ENCODE peak calls at places on chromosomes 11 and 22, in five cellular contexts. Y is tibial nerve, X is right lobe of liver, V is Peyer's patch, O is prostate gland. T is an unnamed sample. For H3K4me1, the result is how much of the 10 kb centered on the place peaks cover.

GRCh38 chr11:102476812-102477211 is 24.2 kb upstream of the TMEM123 start:
- DNase-seq in Y (no peak), X (peak), V (peak), O (peak), T (no peak)

GRCh38 chr11:74672956-74673895 is 58.0 kb downstream of the CHRDL2 start:
- DNase-seq in Y (no peak), X (no peak), V (peak), O (no peak), T (peak)

GRCh38 chr22:41768420-41768819 is 32.1 kb upstream of the CCDC134 start:
- DNase-seq in Y (no peak), X (no peak), V (no peak), O (no peak), T (no peak)

GRCh38 chr22:30305519-30305905 is 16.2 kb upstream of the CASTOR1 start:
- DNase-seq in Y (peak), X (peak), V (peak), O (no peak), T (peak)

GRCh38 chr11:64665381-64665780 is 57.6 kb downstream of the NRXN2 start:
- DNase-seq in Y (no peak), X (no peak), V (no peak), O (no peak), T (no peak)

GRCh38 chr11:93196816-93197382 is 892 bp downstream of the SLC36A4 start:
- DNase-seq in Y (no peak), X (no peak), V (no peak), O (no peak), T (no peak)

GRCh38 chr11:64876835-64877341 is 1.5 kb downstream of the EHD1 start:
- DNase-seq in Y (no peak), X (peak), V (peak), O (peak), T (no peak)

GRCh38 chr11:128232588-128232987 is 354.8 kb downstream of the ETS1 start:
- DNase-seq in Y (no peak), X (no peak), V (no peak), O (no peak), T (no peak)

GRCh38 chr11:44776840-44777536 is 50.2 kb downstream of the TSPAN18 start:
- DNase-seq in Y (no peak), X (no peak), V (no peak), O (no peak), T (no peak)

GRCh38 chr22:26798433-26799065 is 141.2 kb downstream of the MIAT start:
- DNase-seq in Y (no peak), X (no peak), V (no peak), O (peak), T (no peak)

GRCh38 chr11:7575841-7576451 is 62.1 kb downstream of the PPFIBP2 start:
- DNase-seq in Y (no peak), X (no peak), V (peak), O (peak), T (peak)

GRCh38 chr11:77642228-77642627 is 4.6 kb upstream of the CLNS1A start:
- DNase-seq in Y (no peak), X (no peak), V (no peak), O (no peak), T (no peak)

GRCh38 chr11:77636738-77637344 is 753 bp downstream of the CLNS1A start:
- DNase-seq in Y (no peak), X (no peak), V (no peak), O (no peak), T (no peak)

GRCh38 chr11:77633856-77634425 is 3.7 kb downstream of the CLNS1A start:
- DNase-seq in Y (no peak), X (peak), V (no peak), O (no peak), T (no peak)

GRCh38 chr11:77634724-77635123 is 2.9 kb downstream of the CLNS1A start:
- DNase-seq in Y (no peak), X (no peak), V (no peak), O (no peak), T (no peak)

DNA sequence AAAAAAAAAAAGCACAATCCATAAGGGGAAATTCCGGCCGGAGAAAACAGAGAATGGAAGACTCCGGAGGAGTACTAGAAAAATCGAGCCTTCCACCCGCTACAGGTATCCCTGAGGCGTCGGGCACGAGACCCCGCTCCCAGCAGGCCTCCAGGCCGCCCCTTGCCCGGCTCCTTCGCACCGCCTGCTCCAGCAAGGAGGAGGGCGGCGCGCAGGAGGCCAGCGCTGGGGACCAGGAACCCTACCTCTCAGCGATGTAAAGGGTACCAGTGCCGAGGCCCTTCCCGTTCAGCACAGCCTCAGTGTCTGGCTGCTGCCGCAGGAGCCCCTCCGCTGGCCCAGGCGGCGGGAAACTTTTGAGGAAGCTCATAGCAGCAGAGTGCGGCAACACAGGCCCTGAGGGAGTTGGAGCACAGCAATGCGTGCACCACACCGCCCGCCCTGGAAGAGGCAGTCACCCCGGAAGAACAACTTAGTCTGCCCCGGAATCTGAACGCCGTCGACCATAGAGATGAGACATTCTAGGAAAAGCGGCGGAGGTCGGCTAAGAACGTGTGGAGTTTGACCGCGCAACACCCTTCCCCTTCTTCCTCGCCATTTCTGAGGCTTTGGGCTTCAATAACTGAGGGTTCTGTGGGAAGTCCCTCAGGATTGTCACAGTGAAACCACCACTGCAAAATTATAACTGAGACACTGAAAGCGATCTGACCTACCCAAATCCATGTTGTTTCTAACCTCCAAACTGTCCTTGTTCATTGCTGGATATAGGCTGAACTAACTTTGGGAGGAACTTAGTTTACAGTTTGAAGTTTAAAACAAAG is at the start of gene CLNS1A:
- DNase-seq in Y (peak), X (peak), V (peak), O (peak), T (peak)
- TF ChIP-seq CTCF in Y (no peak), X (no peak), V (no peak), O (no peak), T (no peak)

GRCh38 chr11:33689089-33689488 is 11.5 kb downstream of the C11orf91 start:
- DNase-seq in Y (no peak), X (no peak), V (no peak), O (no peak), T (no peak)
- H3K27ac ChIP-seq in Y (no peak), X (no peak), V (peak), O (no peak), T (peak)

GRCh38 chr11:57311109-57311936 is 13.4 kb downstream of the TNKS1BP1 start:
- DNase-seq in Y (peak), X (peak), V (peak), O (peak), T (peak)
- H3K4me1 ChIP-seq in Y (half or more), X (under half), V (half or more), O (under half), T (half or more)

GRCh38 chr11:85171648-85172257 is 455.4 kb downstream of the DLG2 start:
- DNase-seq in Y (no peak), X (no peak), V (no peak), O (no peak), T (no peak)
- TF ChIP-seq CTCF in Y (no peak), X (no peak), V (no peak), O (no peak), T (no peak)

DNA sequence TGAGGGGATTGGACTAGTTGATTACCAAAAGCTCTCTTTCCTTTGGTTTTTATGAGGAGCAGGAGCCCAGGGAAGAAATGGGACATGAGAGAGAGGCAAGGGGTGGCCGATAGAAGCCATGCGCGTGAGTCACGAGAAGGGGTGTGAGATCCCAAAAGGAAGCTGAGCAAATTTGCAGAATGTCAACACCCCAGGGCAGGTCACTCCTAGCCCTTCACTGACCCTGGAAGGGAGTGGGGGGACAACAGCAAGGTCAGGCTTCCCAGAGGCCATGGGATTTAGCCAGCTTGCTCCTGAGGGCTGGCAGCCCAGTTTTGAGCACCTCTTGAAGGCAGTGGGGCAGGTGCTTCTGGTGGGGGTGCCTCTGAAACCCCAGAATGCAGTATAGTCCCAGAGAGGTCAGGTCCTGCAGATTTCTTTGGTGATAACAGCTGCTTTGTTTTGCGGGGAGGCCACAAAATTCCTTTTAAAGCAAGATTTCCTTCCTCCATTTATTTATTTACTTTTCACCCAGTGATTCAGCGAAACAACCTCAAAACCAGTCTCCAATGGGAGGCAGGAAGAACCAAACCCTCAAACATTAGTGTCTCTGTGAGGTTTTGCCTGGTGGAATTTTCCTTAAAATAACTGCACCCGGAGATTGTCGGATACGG is 40.1 kb upstream of the TIMP3 start:
- DNase-seq in Y (no peak), X (no peak), V (no peak), O (no peak), T (no peak)
- H3K27ac ChIP-seq in Y (no peak), X (no peak), V (peak), O (peak), T (peak)

GRCh38 chr22:19990188-19990587 is 26.4 kb downstream of the ARVCF start:
- DNase-seq in Y (no peak), X (peak), V (no peak), O (no peak), T (peak)

GRCh38 chr22:19989725-19990067 is 26.9 kb downstream of the ARVCF start:
- DNase-seq in Y (no peak), X (peak), V (no peak), O (no peak), T (no peak)

GRCh38 chr22:19987394-19988306 is 29.0 kb downstream of the ARVCF start:
- DNase-seq in Y (no peak), X (peak), V (no peak), O (no peak), T (no peak)

GRCh38 chr22:19988331-19988808 is 28.3 kb downstream of the ARVCF start:
- DNase-seq in Y (no peak), X (peak), V (no peak), O (no peak), T (peak)

GRCh38 chr22:19988965-19989724 is 27.5 kb downstream of the ARVCF start:
- DNase-seq in Y (no peak), X (peak), V (no peak), O (no peak), T (peak)
- H3K4me1 ChIP-seq in Y (under half), X (under half), V (under half), O (under half), T (half or more)

DNA sequence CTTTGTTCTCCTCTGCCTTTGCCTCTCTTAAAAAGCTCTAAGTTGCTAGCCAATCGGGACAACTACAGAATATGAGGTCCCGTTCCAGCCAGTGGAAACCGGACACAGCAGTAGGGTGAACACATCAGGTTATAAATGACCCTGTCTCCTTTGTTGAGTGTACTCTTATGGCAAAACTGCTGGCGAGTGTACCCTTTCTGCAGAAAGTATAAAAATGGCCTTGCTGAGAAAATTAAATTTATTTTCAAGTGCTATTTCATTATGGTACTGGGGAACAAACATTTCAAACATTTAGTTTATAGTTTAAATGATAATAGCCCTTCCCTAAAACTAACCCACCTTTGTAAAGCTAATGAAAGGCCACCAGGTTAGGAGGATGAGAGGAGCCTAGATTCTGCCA is 6.0 kb upstream of the LGALS12 start:
- DNase-seq in Y (no peak), X (no peak), V (no peak), O (no peak), T (no peak)
- TF ChIP-seq CTCF in Y (no peak), X (no peak), V (no peak), O (no peak), T (no peak)

GRCh38 chr11:68750197-68750987 is 928 bp downstream of the TESMIN start:
- DNase-seq in Y (no peak), X (peak), V (no peak), O (no peak), T (no peak)
- H3K27ac ChIP-seq in Y (no peak), X (no peak), V (no peak), O (peak), T (peak)

T was measured in heart right ventricle.